ENCODE peak calls at places on chromosomes 12 and 14, in seven cellular contexts. X is spleen, S is HCT116, Z is H1, G is breast epithelium, J is GM23338, F is stomach. W is an unnamed sample.

GRCh38 chr14:76769636-76770292 is 8.5 kb downstream of the VASH1 start:
- DNase-seq in J (no peak), X (peak), G (peak), Z (peak), F (no peak), S (no peak), W (no peak)

GRCh38 chr12:88625316-88625715 is 45.0 kb upstream of the KITLG start:
- DNase-seq in S (no peak), J (no peak), X (no peak), G (no peak), Z (no peak), F (no peak), W (no peak)

GRCh38 chr14:29930283-29930682 is 2.6 kb upstream of the PRKD1 start:
- DNase-seq in J (no peak), S (no peak), X (no peak), Z (no peak), G (no peak), F (no peak), W (no peak)

GRCh38 chr14:30227871-30228270 is 300.2 kb upstream of the PRKD1 start:
- DNase-seq in J (no peak), F (no peak), Z (no peak), S (no peak), X (no peak), G (peak), W (no peak)

GRCh38 chr12:125734137-125734536 is 668.9 kb downstream of the AACS start:
- DNase-seq in F (no peak), S (no peak), G (no peak), J (peak), Z (no peak), X (no peak), W (no peak)

GRCh38 chr14:36019126-36019525 is 157.4 kb downstream of the PTCSC3 start:
- DNase-seq in J (no peak), Z (no peak), G (no peak), F (no peak), S (no peak), X (no peak), W (no peak)

GRCh38 chr14:59677771-59678211 is 101.2 kb upstream of the CCDC175 start:
- DNase-seq in J (no peak), X (no peak), G (no peak), S (no peak), Z (no peak), F (no peak), W (no peak)

GRCh38 chr14:68819260-68819691 is 26.4 kb upstream of the ZFP36L1 start:
- DNase-seq in F (peak), G (peak), S (peak), Z (peak), X (no peak), J (peak), W (no peak)

GRCh38 chr14:50943943-50944646 is at the start of gene PYGL:
- DNase-seq in S (peak), X (peak), Z (peak), G (no peak), F (peak), J (peak), W (peak)
- TF ChIP-seq POLR2AphosphoS5 in S (peak), X (peak), Z (no peak), G (no peak), F (no peak), J (peak), W (no peak)

GRCh38 chr14:95183532-95184412 is 26.4 kb upstream of the DICER1 start:
- DNase-seq in Z (no peak), S (no peak), G (no peak), J (no peak), X (no peak), F (no peak), W (no peak)

GRCh38 chr14:95184413-95184790 is 27.1 kb upstream of the DICER1 start:
- DNase-seq in J (no peak), X (no peak), G (no peak), Z (no peak), S (no peak), F (no peak), W (no peak)

GRCh38 chr14:95180966-95181733 is 23.8 kb upstream of the DICER1 start:
- DNase-seq in F (no peak), S (no peak), Z (no peak), X (no peak), G (no peak), J (no peak), W (no peak)

GRCh38 chr14:95182379-95182778 is 25.1 kb upstream of the DICER1 start:
- DNase-seq in S (no peak), J (peak), G (no peak), Z (no peak), F (no peak), X (no peak), W (no peak)

DNA sequence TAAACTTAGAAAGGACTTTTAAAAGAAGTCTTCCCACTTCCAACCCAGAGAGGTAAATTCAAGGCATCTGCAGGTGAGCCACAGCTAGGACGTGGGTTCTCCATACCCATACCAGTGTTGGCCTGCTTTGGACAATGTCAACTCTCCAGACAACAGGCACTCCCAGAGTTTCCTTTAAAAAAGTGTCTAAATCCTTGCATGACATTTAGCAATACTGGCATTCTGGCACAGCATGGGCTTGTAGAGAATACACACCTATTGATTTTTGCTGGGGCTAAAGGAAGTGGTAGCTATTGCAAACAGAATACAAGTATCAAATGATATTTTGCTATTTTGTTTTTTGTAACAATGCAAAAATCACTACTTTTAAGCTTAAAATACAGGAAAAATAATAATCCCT is 25.8 kb upstream of the DICER1 start:
- DNase-seq in X (no peak), Z (no peak), J (no peak), S (no peak), G (no peak), F (no peak), W (no peak)
- H3K27ac ChIP-seq in X (peak), Z (no peak), J (no peak), S (no peak), G (peak), F (no peak), W (no peak)

GRCh38 chr12:17928708-17929366 is 161.2 kb downstream of the RERGL start:
- DNase-seq in X (no peak), F (no peak), S (peak), Z (no peak), J (peak), G (no peak), W (no peak)
- H3K4me3 ChIP-seq in X (no peak), F (no peak), S (no peak), Z (no peak), J (no peak), G (no peak), W (no peak)

DNA sequence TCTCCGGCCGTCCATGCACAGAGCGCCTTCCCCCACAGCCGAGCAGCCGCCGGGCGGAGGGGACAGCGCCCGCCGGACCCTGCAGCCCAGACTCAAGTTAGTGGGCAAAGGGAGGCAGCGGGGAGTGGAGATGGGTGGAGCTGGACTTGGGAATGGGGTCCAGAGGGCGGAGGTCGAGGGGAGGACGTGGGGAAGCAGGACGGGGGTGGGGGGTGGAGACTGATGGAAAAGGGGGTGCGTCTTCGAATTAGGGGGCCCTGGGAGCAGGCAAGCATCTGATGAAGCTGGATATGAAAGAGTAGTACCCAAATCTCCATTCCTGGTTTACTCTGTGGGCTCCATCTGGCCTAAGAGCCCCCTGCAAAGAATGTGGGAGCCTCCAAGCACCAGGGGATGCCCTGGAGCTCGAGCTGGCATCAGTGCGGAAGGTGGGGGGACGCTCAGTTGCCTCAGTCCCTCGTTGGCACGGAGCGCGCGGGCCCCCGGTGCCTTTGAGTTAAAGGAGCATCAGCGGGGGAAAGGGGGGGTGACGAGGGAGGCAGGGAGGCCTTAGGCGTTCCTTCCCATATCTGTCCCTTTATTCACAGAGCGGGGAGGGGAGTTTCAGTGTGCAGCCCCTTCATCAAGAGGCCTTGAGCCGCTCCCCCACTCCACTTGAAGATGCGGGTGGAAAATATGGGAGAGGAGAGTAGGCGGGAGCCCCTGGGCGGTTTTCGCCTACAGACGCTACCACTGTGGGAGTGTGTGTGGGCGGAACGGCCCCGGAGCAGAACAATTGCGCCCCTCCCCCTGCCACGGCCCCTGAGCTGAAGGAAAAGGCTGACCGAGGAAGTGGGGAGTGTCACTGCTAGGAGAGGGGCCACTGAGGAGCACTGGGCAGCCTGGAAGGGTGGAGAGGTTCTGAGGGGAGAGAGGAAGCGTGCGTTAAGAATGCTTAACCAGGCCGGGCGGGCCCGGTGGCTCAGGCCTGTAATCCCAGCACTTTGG is 638 bp downstream of the NAB2 start:
- DNase-seq in G (peak), X (peak), Z (peak), F (peak), J (peak), S (no peak), W (peak)
- TF ChIP-seq POLR2AphosphoS5 in G (no peak), X (peak), Z (no peak), F (peak), J (no peak), S (no peak), W (peak)

GRCh38 chr12:66409195-66409871 is 107.0 kb downstream of the HELB start:
- DNase-seq in F (no peak), G (no peak), X (no peak), J (peak), Z (peak), S (peak), W (no peak)
- H3K27ac ChIP-seq in F (no peak), G (no peak), X (no peak), J (no peak), Z (no peak), S (no peak), W (no peak)

GRCh38 chr12:104586325-104587048 is 129.7 kb downstream of the CHST11 start:
- DNase-seq in G (no peak), X (no peak), S (no peak), F (no peak), Z (no peak), J (no peak), W (peak)

GRCh38 chr12:104582739-104583138 is 126.0 kb downstream of the CHST11 start:
- DNase-seq in Z (no peak), G (no peak), J (no peak), F (no peak), S (no peak), X (no peak), W (no peak)

GRCh38 chr12:104583311-104583710 is 126.6 kb downstream of the CHST11 start:
- DNase-seq in J (no peak), F (no peak), G (no peak), S (no peak), X (no peak), Z (no peak), W (no peak)

GRCh38 chr12:104588048-104588942 is 131.5 kb downstream of the CHST11 start:
- DNase-seq in Z (no peak), F (no peak), J (no peak), G (no peak), X (no peak), S (peak), W (no peak)

DNA sequence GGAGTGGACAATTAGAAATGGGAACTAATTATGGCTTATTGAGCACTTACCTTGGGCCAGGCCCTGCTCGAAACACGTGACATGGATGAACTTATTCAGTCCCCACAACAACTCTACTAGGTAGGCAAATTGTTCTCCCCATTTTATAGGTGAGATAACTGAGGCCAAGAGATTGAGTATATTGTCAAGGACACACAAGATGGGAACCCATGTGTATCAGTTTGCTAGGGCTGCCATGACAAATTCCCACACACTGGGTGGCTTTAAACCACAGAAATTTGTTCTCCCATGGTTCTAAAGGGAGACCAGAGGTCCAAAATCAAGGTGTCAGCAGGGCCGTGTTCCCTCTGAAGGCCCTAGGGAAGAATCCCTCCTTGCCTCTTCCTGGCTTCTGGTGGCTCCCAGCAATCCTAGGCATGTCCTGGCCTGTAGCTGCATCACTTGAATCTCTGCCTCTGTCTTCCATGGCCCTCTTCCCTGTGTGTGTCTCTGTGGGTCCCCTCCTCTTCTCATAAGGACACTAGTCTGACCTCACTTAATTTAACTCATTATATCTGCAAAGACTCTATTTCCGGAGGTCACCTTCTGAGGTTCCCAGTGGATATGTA is 128.8 kb downstream of the CHST11 start:
- DNase-seq in F (no peak), J (no peak), G (no peak), X (no peak), Z (no peak), S (no peak), W (no peak)
- H3K4me3 ChIP-seq in F (no peak), J (no peak), G (no peak), X (no peak), Z (no peak), S (no peak), W (no peak)

DNA sequence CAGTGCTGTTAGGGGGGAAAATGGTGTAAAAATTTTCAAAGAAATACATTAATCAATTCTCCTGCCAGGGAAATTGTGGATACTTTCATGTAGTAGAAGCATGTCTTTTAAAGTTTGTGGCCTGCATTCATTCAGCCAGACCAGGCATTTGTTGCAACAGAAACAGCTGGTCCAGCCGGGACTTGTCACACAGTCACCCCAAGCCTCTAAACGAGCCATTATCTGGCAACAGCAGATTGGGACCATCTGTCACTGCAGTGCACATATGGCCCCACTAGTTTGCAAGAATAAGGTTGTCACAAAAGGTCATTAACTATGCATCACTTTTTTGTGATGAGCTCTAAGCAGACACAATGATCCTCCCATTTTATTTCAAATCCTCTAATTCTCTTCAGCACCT is 193.9 kb downstream of the PHLDA1 start:
- DNase-seq in J (no peak), X (no peak), F (no peak), Z (no peak), S (no peak), G (no peak), W (no peak)
- TF ChIP-seq POLR2AphosphoS5 in J (no peak), X (no peak), F (no peak), Z (no peak), S (no peak), G (no peak), W (no peak)

W was measured in prostate gland.